ENCODE peak calls at places on chromosomes 7 and 10, in four cellular contexts. C is GM12878, J is HepG2, T is H1. G is an unnamed sample.

GRCh38 chr7:116673504-116673865 is 1.5 kb downstream of the MET start:
- DNase-seq in C (no peak), J (no peak), T (no peak), G (no peak)

GRCh38 chr7:124255041-124255667 is 222.3 kb upstream of the TMEM229A start:
- DNase-seq in C (no peak), J (no peak), T (no peak), G (no peak)

GRCh38 chr10:34127676-34128075 is 687.4 kb downstream of the PARD3 start:
- DNase-seq in C (no peak), J (no peak), T (no peak), G (no peak)

GRCh38 chr10:122499491-122499941 is 38.2 kb downstream of the HTRA1 start:
- DNase-seq in C (no peak), J (no peak), T (no peak), G (no peak)

GRCh38 chr7:32470871-32471270 is 19.3 kb downstream of the LSM5 start:
- DNase-seq in C (no peak), J (no peak), T (no peak), G (no peak)

GRCh38 chr10:109974509-109975191 is 33.1 kb upstream of the ADD3 start:
- DNase-seq in C (no peak), J (peak; percentile 93), T (no peak), G (no peak)

GRCh38 chr7:11329626-11330025 is 356.0 kb downstream of the PHF14 start:
- DNase-seq in C (no peak), J (no peak), T (no peak), G (no peak)

GRCh38 chr7:112122835-112123234 is 83.4 kb downstream of the DOCK4 start:
- DNase-seq in C (no peak), J (no peak), T (no peak), G (no peak)

GRCh38 chr7:108099650-108100049 is 30.5 kb downstream of the LAMB4 start:
- DNase-seq in C (no peak), J (no peak), T (no peak), G (no peak)

GRCh38 chr10:109978481-109978880 is 29.3 kb upstream of the ADD3 start:
- DNase-seq in C (no peak), J (peak; percentile 29), T (no peak), G (no peak)

GRCh38 chr10:125101581-125101980 is 58.8 kb downstream of the CTBP2 start:
- DNase-seq in C (no peak), J (no peak), T (no peak), G (no peak)

GRCh38 chr7:69962077-69962855 is 364.0 kb downstream of the AUTS2 start:
- DNase-seq in C (peak; percentile 25), J (no peak), T (no peak), G (no peak)

GRCh38 chr7:116863168-116863670 is 832 bp downstream of the CAPZA2 start:
- DNase-seq in C (no peak), J (peak; percentile 19), T (no peak), G (no peak)

GRCh38 chr7:64886956-64887545 is 16.0 kb upstream of the ZNF273 start:
- DNase-seq in C (no peak), J (no peak), T (no peak), G (no peak)

GRCh38 chr7:17516768-17517167 is 218.3 kb downstream of the AHR start:
- DNase-seq in C (no peak), J (no peak), T (no peak), G (no peak)

GRCh38 chr10:103539751-103540150 is 46.2 kb downstream of the NEURL1 start:
- DNase-seq in C (no peak), J (no peak), T (no peak), G (no peak)

GRCh38 chr10:127145173-127145572 is 51.2 kb downstream of the INSYN2A start:
- DNase-seq in C (no peak), J (no peak), T (no peak), G (no peak)

GRCh38 chr10:12448729-12449391 is 99.5 kb downstream of the CAMK1D start:
- DNase-seq in C (peak; percentile 59), J (no peak), T (no peak), G (no peak)

GRCh38 chr10:81564143-81564542 is 310.9 kb upstream of the NRG3 start:
- DNase-seq in C (no peak), J (no peak), T (no peak), G (no peak)

GRCh38 chr10:104415526-104416165 is 62.0 kb downstream of the CFAP58 start:
- DNase-seq in C (no peak), J (no peak), T (no peak), G (no peak)

GRCh38 chr10:132774905-132775863 is 10.8 kb downstream of the NKX6-2 start:
- DNase-seq in C (no peak), J (no peak), T (no peak), G (no peak)

GRCh38 chr7:41967156-41967555 is 264.3 kb upstream of the INHBA start:
- DNase-seq in C (no peak), J (no peak), T (no peak), G (no peak)

GRCh38 chr10:43259981-43260761 is 6.7 kb downstream of the RASGEF1A start:
- DNase-seq in C (no peak), J (no peak), T (no peak), G (no peak)

GRCh38 chr10:7117806-7118674 is 292.8 kb downstream of the SFMBT2 start:
- DNase-seq in C (no peak), J (no peak), T (no peak), G (peak; percentile 2)

DNA sequence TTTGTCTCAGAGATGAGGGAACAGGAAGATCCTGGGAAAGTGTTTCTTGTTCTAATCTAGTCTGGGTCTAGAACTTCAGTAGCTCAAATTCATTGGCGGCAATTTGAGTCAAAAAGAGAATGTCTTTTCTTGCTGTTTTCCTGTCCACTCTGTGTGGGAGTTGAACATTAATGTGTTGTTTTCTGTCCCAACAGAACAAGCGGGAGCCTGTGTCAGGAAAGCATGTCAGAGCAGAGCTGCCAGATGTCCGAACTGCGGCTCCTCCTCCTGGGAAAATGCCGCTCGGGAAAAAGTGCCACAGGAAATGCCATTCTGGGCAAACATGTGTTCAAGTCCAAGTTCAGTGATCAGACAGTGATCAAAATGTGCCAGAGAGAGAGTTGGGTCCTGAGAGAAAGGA is 16.0 kb downstream of the GIMAP8 start:
- DNase-seq in C (no peak), J (no peak), T (no peak), G (no peak)
- H3K4me3 ChIP-seq in C (no peak overlapping the region), J (no peak overlapping the region), T (no peak overlapping the region), G (no peak overlapping the region)

GRCh38 chr10:27664464-27664863 is 81.2 kb downstream of the MKX start:
- DNase-seq in C (no peak), J (no peak), T (no peak), G (no peak)
- TF ChIP-seq ZNF274 in C (no peak), J (no peak), T (no peak), G (no peak)

DNA sequence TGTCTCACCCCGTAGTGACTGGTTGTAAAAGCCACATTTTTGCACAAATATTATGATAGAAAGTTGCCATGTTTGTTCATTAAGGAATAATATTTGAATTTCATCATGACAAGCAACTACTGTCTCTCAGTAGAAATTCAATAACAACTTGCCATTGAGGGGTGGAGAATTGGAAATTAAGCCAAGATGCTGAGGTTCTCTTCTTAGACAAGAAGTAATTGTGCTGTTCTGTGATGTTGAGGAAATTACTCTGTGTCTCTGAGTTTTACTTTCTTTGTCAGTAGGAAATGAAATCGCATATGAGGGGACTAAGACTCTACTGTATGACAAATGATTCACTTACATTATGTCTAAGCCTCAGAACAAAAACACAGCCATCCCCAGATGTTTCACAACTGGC is 29.0 kb upstream of the EGFR start:
- DNase-seq in C (no peak), J (no peak), T (no peak), G (no peak)
- TF ChIP-seq SUZ12 in C (no peak), J (no peak), T (no peak), G (no peak)

GRCh38 chr7:36735172-36735571 is 10.9 kb upstream of the AOAH start:
- DNase-seq in C (no peak), J (no peak), T (no peak), G (no peak)

GRCh38 chr7:36736090-36736826 is 12.0 kb upstream of the AOAH start:
- DNase-seq in C (no peak), J (no peak), T (no peak), G (no peak)

GRCh38 chr7:36734731-36735130 is 10.4 kb upstream of the AOAH start:
- DNase-seq in C (no peak), J (no peak), T (no peak), G (no peak)

GRCh38 chr7:36730046-36730445 is 5.8 kb upstream of the AOAH start:
- DNase-seq in C (no peak), J (no peak), T (no peak), G (no peak)

DNA sequence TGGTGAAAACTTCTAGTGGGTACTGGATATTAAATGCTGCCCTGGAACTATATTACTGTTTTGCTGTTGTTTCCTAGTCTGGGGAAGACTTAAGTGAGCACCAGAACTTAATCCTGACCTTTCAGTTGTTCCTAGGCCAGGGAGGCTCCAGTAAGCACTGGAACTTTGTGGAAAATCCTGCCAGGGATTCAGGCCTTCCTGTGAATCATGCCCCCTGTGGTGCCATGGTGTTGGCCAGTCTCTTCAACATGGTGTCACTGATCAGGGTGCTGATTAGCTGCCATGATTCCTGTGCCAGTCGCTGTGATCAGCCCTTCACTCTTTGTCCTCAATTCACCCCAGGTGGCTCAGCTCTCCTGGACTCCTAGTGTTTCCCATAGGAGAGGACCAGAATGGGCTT is 8.5 kb upstream of the AOAH start:
- DNase-seq in C (no peak), J (no peak), T (no peak), G (no peak)
- H3K4me3 ChIP-seq in C (no peak overlapping the region), J (no peak overlapping the region), T (no peak overlapping the region), G (no peak overlapping the region)

DNA sequence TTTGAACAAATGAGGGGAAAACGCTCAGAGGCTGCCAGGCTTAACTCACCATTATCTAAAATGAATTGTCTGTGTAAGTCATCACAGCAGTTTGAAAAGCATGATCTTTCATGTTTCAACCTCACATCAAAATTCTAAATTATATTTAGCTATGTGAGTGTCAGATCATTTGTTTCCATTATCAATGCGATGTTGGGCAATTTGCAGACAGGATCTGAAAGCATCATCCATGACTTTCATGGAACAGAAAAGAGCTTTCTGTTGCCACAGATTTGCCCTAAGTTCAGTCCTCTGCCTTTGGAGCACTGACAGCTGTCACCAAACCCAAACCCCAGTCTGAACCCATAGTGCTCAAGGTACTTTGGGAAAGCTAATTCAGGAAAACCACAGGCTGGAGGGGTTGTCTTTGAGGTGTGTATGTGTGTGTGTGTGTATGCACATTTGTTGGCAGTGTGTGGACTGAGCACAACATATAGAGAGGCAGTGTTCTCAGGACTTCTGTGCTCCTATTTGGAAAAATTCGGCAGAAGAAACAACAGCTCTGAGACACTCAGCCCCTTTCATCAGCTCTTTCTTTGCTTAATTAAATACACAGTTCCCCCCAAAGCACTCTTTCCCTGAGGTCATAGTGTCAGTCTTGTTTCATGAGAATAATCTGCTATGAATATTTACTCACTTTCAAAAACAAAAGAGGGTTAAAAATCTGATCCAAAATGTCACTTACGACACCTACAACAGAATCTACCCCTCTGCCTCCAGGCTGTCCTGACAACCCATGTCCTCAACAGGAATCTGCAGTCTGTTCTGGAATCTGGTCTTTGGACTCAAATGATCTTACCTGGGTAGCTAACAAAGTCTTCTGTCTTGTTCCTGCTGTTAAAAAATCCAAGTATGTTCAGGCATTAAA is 188.5 kb upstream of the KLF14 start:
- DNase-seq in C (no peak), J (peak; percentile 83), T (no peak), G (no peak)
- TF ChIP-seq ZNF274 in C (no peak), J (no peak), T (no peak), G (no peak)

DNA sequence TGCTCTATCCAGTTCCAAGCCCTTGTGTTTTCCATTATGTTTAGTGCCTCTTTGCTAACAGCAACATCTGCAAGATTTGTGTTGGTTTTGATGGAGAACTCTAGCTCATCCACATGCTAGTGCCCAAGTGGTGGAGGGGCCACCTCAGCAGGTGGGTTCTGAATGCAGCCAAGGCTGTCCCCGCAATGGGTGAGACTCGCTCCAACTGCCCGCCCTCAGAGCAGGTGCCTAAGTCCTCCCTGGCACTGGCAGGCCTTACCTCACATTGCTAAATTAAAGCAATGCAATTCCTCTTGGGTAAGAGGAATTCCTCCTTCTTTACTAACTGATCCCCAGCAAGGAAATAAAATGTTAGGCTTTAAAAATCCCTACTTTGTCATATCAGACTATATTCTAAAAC is 146.8 kb downstream of the ADCY1 start:
- DNase-seq in C (no peak), J (no peak), T (no peak), G (no peak)
- TF ChIP-seq SUZ12 in C (no peak), J (no peak), T (no peak), G (no peak)

G was measured in NT2/D1.